ENCODE peak calls at places on chromosomes 4 and X, in eight cellular contexts. Y is stimulated activated CD8-positive, alpha-beta memory T cell treated with anti-CD3 and anti-CD28 coated beads, Interleukin-4, amount 100 ng/mL, for 1 hour; W is activated T-helper 9 cell treated with anti-CD3 and anti-CD28 coated beads, Interleukin-2, amount 50 U/mL, for 16 hours; P is GM10248; J is uterus; M is HT-29; S is posterior cingulate gyrus; Z is cerebellum. B is an unnamed sample.

GRCh38 chr4:127174731-127175130 is 458.0 kb upstream of the INTU start:
- DNase-seq in M (no peak), S (no peak), J (no peak), Z (no peak), W (no peak), Y (no peak), P (no peak), B (no peak)

GRCh38 chrX:20593836-20594235 is 327.1 kb upstream of the RPS6KA3 start:
- DNase-seq in M (no peak), Z (no peak), S (no peak), W (no peak), Y (no peak), P (no peak), J (no peak), B (no peak)

GRCh38 chr4:52160859-52161258 is 109.8 kb downstream of the SPATA18 start:
- DNase-seq in W (no peak), Y (no peak), J (no peak), S (no peak), M (no peak), Z (no peak), P (no peak), B (no peak)

GRCh38 chr4:154126276-154126675 is 337.4 kb upstream of the SFRP2 start:
- DNase-seq in W (no peak), S (no peak), P (no peak), Y (no peak), M (no peak), Z (no peak), J (no peak), B (no peak)

GRCh38 chrX:98067611-98068010 is 1183.9 kb downstream of the RPA4 start:
- DNase-seq in S (no peak), P (no peak), J (no peak), Z (no peak), Y (no peak), M (no peak), W (no peak), B (no peak)

GRCh38 chr4:105186701-105187158 is 40.1 kb downstream of the TET2 start:
- DNase-seq in Y (no peak), S (no peak), W (no peak), J (no peak), M (no peak), Z (no peak), P (no peak), B (no peak)

GRCh38 chr4:73892966-73893365 is 23.8 kb downstream of the CXCL1 start:
- DNase-seq in P (no peak), Z (no peak), M (no peak), W (no peak), S (no peak), J (no peak), Y (no peak), B (no peak)

GRCh38 chr4:101018836-101019235 is 328.5 kb downstream of the PPP3CA start:
- DNase-seq in W (no peak), P (peak), S (no peak), Z (no peak), J (no peak), M (no peak), Y (no peak), B (no peak)

GRCh38 chr4:123096038-123096437 is 173.6 kb upstream of the NUDT6 start:
- DNase-seq in Y (no peak), W (no peak), P (no peak), S (no peak), M (peak), Z (no peak), J (no peak), B (no peak)

GRCh38 chr4:128528793-128529553 is 241.4 kb upstream of the PGRMC2 start:
- DNase-seq in Z (no peak), P (no peak), J (peak), W (no peak), S (no peak), M (peak), Y (no peak), B (no peak)

GRCh38 chrX:68808686-68809357 is 20.0 kb upstream of the EFNB1 start:
- DNase-seq in Z (no peak), M (peak), J (no peak), W (no peak), S (no peak), P (no peak), Y (no peak), B (no peak)

GRCh38 chr4:52984469-52984868 is 122.4 kb downstream of the RASL11B start:
- DNase-seq in M (no peak), Z (no peak), W (no peak), J (no peak), P (no peak), Y (no peak), S (no peak), B (no peak)